ENCODE peak calls at places on chromosome 14, in seven cellular contexts. L, F, Z, P, H, I and C are unnamed samples.

GRCh38 chr14:52253503-52253902 is 14.0 kb upstream of the PTGDR start:
- DNase-seq in Z (no peak), H (no peak), L (no peak), F (no peak), I (no peak), P (peak; percentile 44), C (no peak)

GRCh38 chr14:71659165-71659564 is 273.1 kb upstream of the RGS6 start:
- DNase-seq in P (no peak), Z (no peak), H (no peak), I (no peak), F (no peak), L (peak; percentile 36), C (no peak)

GRCh38 chr14:21965042-21965441 is 291.4 kb upstream of the OR4E1 start:
- DNase-seq in I (peak; percentile 46), Z (no peak), F (no peak), P (no peak), H (no peak), L (no peak), C (no peak)

GRCh38 chr14:65069874-65070709 is 32.2 kb downstream of the MAX start:
- DNase-seq in I (no peak), F (no peak), H (no peak), P (no peak), L (peak; percentile 9), Z (peak; percentile 29), C (no peak)

GRCh38 chr14:102034301-102034700 is 52.5 kb downstream of the HSP90AA1 start:
- DNase-seq in P (no peak), F (no peak), L (no peak), I (no peak), Z (no peak), H (no peak), C (no peak)

GRCh38 chr14:89011327-89011726 is 186.9 kb downstream of the TTC8 start:
- DNase-seq in F (no peak), P (no peak), L (no peak), I (no peak), H (no peak), Z (no peak), C (no peak)

GRCh38 chr14:73935666-73936065 is 14.2 kb downstream of the FAM161B start:
- DNase-seq in L (peak; percentile 15), H (no peak), I (no peak), P (peak; percentile 36), F (no peak), Z (no peak), C (no peak)

GRCh38 chr14:57382283-57382682 is 8.1 kb upstream of the NAA30 start:
- DNase-seq in I (no peak), P (peak; percentile 62), Z (no peak), L (peak; percentile 66), F (no peak), H (no peak), C (no peak)

GRCh38 chr14:54000341-54000811 is 43.8 kb upstream of the BMP4 start:
- DNase-seq in H (no peak), I (no peak), P (peak; percentile 35), L (peak; percentile 6), Z (no peak), F (no peak), C (no peak)

GRCh38 chr14:26389646-26390508 is 208.0 kb downstream of the NOVA1 start:
- DNase-seq in F (no peak), H (no peak), Z (no peak), L (peak; percentile 82), I (no peak), P (peak; percentile 14), C (no peak)

GRCh38 chr14:104977681-104978647 is at the start of gene AHNAK2:
- DNase-seq in I (peak; percentile 28), L (peak; percentile 46), H (peak; percentile 96), Z (no peak), P (peak; percentile 90), F (peak; percentile 39), C (no peak)

GRCh38 chr14:94129758-94130414 is 482 bp upstream of the IFI27L2 start:
- DNase-seq in P (peak; percentile 67), L (peak; percentile 38), Z (peak; percentile 70), I (peak; percentile 11), H (no peak), F (no peak), C (no peak)

GRCh38 chr14:74042296-74042695 is 23.1 kb downstream of the BBOF1 start:
- DNase-seq in P (no peak), F (no peak), L (no peak), H (no peak), I (no peak), Z (no peak), C (no peak)

GRCh38 chr14:31084385-31084784 is 58.2 kb upstream of the STRN3 start:
- DNase-seq in L (no peak), F (no peak), Z (no peak), H (peak; percentile 14), I (no peak), P (no peak), C (peak; percentile 48)

GRCh38 chr14:72578514-72578913 is 315.4 kb downstream of the DPF3 start:
- DNase-seq in P (no peak), F (no peak), I (no peak), Z (no peak), L (no peak), H (no peak), C (no peak)

GRCh38 chr14:91904956-91905645 is 37.8 kb upstream of the TC2N start:
- DNase-seq in P (no peak), L (no peak), H (no peak), F (no peak), I (no peak), Z (no peak), C (no peak)

GRCh38 chr14:61260939-61261776 is 20.0 kb downstream of the TMEM30B start:
- DNase-seq in F (no peak), H (no peak), Z (no peak), I (no peak), P (peak; percentile 56), L (peak; percentile 35), C (no peak)

GRCh38 chr14:54654600-54654999 is 87.7 kb downstream of the SAMD4A start:
- DNase-seq in Z (no peak), L (no peak), F (no peak), H (no peak), P (no peak), I (no peak), C (no peak)

GRCh38 chr14:90301580-90302181 is 30.1 kb downstream of the NRDE2 start:
- DNase-seq in H (no peak), Z (peak; percentile 85), I (no peak), P (peak; percentile 56), F (no peak), L (peak; percentile 76), C (no peak)

GRCh38 chr14:77653473-77653872 is 37.0 kb upstream of the SPTLC2 start:
- DNase-seq in Z (no peak), H (peak; percentile 51), I (no peak), F (no peak), P (no peak), L (no peak), C (no peak)

GRCh38 chr14:52834440-52834842 is 43.0 kb upstream of the GNPNAT1 start:
- DNase-seq in H (no peak), L (no peak), Z (no peak), F (no peak), I (no peak), P (peak; percentile 27), C (no peak)

GRCh38 chr14:85402546-85403162 is 127.3 kb upstream of the FLRT2 start:
- DNase-seq in I (no peak), Z (no peak), H (no peak), P (no peak), L (peak; percentile 76), F (no peak), C (no peak)

GRCh38 chr14:100898465-100898864 is 5.1 kb downstream of the RTL1 start:
- DNase-seq in P (no peak), L (no peak), H (peak; percentile 4), I (no peak), Z (no peak), F (no peak), C (no peak)

GRCh38 chr14:77409131-77409533 is 14.2 kb downstream of the NOXRED1 start:
- DNase-seq in I (no peak), H (peak; percentile 22), Z (no peak), P (no peak), L (peak; percentile 31), F (no peak), C (no peak)

GRCh38 chr14:64388533-64389243 is 535 bp downstream of the MTHFD1 start:
- DNase-seq in F (no peak), P (peak; percentile 30), Z (peak; percentile 3), L (peak; percentile 41), H (peak; percentile 31), I (peak; percentile 26), C (no peak)

GRCh38 chr14:83707056-83707455 is 1822.9 kb upstream of the FLRT2 start:
- DNase-seq in H (no peak), P (no peak), I (no peak), F (no peak), Z (no peak), L (no peak), C (no peak)

GRCh38 chr14:22545842-22546721 is 42.9 kb downstream of the DAD1 start:
- DNase-seq in F (no peak), L (peak; percentile 64), P (peak; percentile 84), H (no peak), I (no peak), Z (no peak), C (no peak)

GRCh38 chr14:33068626-33069025 is 129.9 kb downstream of the NPAS3 start:
- DNase-seq in L (peak; percentile 59), Z (no peak), I (no peak), P (no peak), F (no peak), H (no peak), C (no peak)

GRCh38 chr14:51929156-51929555 is 60.2 kb upstream of the RTRAF start:
- DNase-seq in F (no peak), L (no peak), H (no peak), Z (no peak), P (peak; percentile 21), I (no peak), C (no peak)